ENCODE peak calls at places on chromosomes 12 and 14, in six cellular contexts. D is Caco-2, Z is ovary, V is uterus, T is left ventricle myocardium inferior, W is GM23248. Y is an unnamed sample.

GRCh38 chr12:39912211-39912980 is 193.5 kb downstream of the SLC2A13 start:
- DNase-seq in Z (no peak), V (no peak), T (peak; percentile 32), D (no peak), W (no peak), Y (no peak)

GRCh38 chr12:105033851-105034250 is 47.7 kb downstream of the NOPCHAP1 start:
- DNase-seq in T (no peak), Z (no peak), W (no peak), D (no peak), V (no peak), Y (no peak)

GRCh38 chr12:2535583-2536187 is 259.1 kb upstream of the FKBP4 start:
- DNase-seq in W (peak; percentile 4), Z (no peak), T (no peak), D (no peak), V (no peak), Y (no peak)

GRCh38 chr12:5505751-5506150 is 73.8 kb downstream of the NTF3 start:
- DNase-seq in Z (no peak), T (no peak), D (peak; percentile 20), V (no peak), W (peak; percentile 3), Y (no peak)

GRCh38 chr12:71768900-71769299 is 14.2 kb downstream of the RAB21 start:
- DNase-seq in D (no peak), W (no peak), T (no peak), Z (no peak), V (no peak), Y (no peak)

GRCh38 chr14:54567224-54567633 is 301 bp downstream of the SAMD4A start:
- DNase-seq in W (no peak), Z (no peak), T (peak; percentile 28), V (no peak), D (peak; percentile 51), Y (no peak)

GRCh38 chr12:113120670-113121370 is 14.7 kb downstream of the RASAL1 start:
- DNase-seq in Z (no peak), T (no peak), D (no peak), V (no peak), W (no peak), Y (no peak)

GRCh38 chr12:96585977-96586376 is 96.6 kb downstream of the CFAP54 start:
- DNase-seq in V (no peak), D (no peak), Z (no peak), W (peak; percentile 47), T (no peak), Y (no peak)

GRCh38 chr12:57381693-57382220 is 49.1 kb downstream of the R3HDM2 start:
- DNase-seq in W (no peak), V (no peak), D (no peak), Z (no peak), T (no peak), Y (no peak)

GRCh38 chr12:54299515-54300266 is 1.1 kb downstream of the NFE2 start:
- DNase-seq in D (no peak), W (peak; percentile 76), T (no peak), V (no peak), Z (no peak), Y (no peak)

GRCh38 chr12:124605150-124605549 is 37.7 kb upstream of the NCOR2 start:
- DNase-seq in W (no peak), T (no peak), D (no peak), V (no peak), Z (no peak), Y (no peak)

GRCh38 chr14:35299708-35300107 is 7.5 kb downstream of the PSMA6 start:
- DNase-seq in T (no peak), V (no peak), W (peak; percentile 37), D (no peak), Z (no peak), Y (no peak)

GRCh38 chr12:27901959-27902358 is 70.6 kb downstream of the PTHLH start:
- DNase-seq in V (no peak), W (peak; percentile 63), D (no peak), T (no peak), Z (no peak), Y (no peak)

GRCh38 chr14:63275611-63276010 is 43.1 kb downstream of the GPHB5 start:
- DNase-seq in Z (no peak), T (no peak), W (no peak), V (no peak), D (no peak), Y (no peak)

GRCh38 chr12:1593232-1594044 is 943 bp downstream of the FBXL14 start:
- DNase-seq in V (peak; percentile 44), W (peak; percentile 68), Z (no peak), D (peak; percentile 77), T (peak; percentile 48), Y (no peak)

GRCh38 chr12:122099856-122100255 is 21.3 kb downstream of the MLXIP start:
- DNase-seq in V (no peak), W (no peak), D (no peak), Z (no peak), T (no peak), Y (no peak)

GRCh38 chr14:47269788-47270492 is 405.5 kb downstream of the MDGA2 start:
- DNase-seq in T (no peak), D (no peak), W (peak; percentile 4), Z (no peak), V (no peak), Y (no peak)

GRCh38 chr14:58299665-58300202 is 1.4 kb downstream of the ARID4A start:
- DNase-seq in T (no peak), V (no peak), Z (no peak), D (peak; percentile 39), W (peak; percentile 51), Y (no peak)

GRCh38 chr12:112183141-112183581 is 57.8 kb downstream of the TRAFD1 start:
- DNase-seq in W (peak; percentile 70), T (no peak), D (no peak), Z (no peak), V (no peak), Y (no peak)

GRCh38 chr12:108560321-108560721 is 652 bp downstream of the SART3 start:
- DNase-seq in Z (no peak), T (no peak), W (peak; percentile 75), V (no peak), D (no peak), Y (no peak)

GRCh38 chr12:76272292-76272691 is 75.9 kb downstream of the BBS10 start:
- DNase-seq in V (no peak), T (no peak), Z (no peak), D (no peak), W (no peak), Y (no peak)

GRCh38 chr14:20973501-20973900 is 16.3 kb upstream of the METTL17 start:
- DNase-seq in Z (no peak), W (no peak), T (no peak), V (no peak), D (no peak), Y (no peak)

GRCh38 chr14:100192250-100192671 is 32.8 kb upstream of the DEGS2 start:
- DNase-seq in D (no peak), V (peak; percentile 45), W (no peak), T (peak; percentile 20), Z (peak; percentile 59), Y (no peak)

GRCh38 chr14:100193417-100194357 is 34.2 kb upstream of the DEGS2 start:
- DNase-seq in T (no peak), V (no peak), D (no peak), Z (peak; percentile 37), W (no peak), Y (no peak)

GRCh38 chr14:100191584-100192249 is 32.3 kb upstream of the DEGS2 start:
- DNase-seq in V (no peak), Z (peak; percentile 43), D (no peak), W (no peak), T (peak; percentile 19), Y (no peak)

GRCh38 chr14:100190126-100190525 is 30.7 kb upstream of the DEGS2 start:
- DNase-seq in Z (no peak), V (no peak), D (no peak), W (no peak), T (no peak), Y (no peak)

DNA sequence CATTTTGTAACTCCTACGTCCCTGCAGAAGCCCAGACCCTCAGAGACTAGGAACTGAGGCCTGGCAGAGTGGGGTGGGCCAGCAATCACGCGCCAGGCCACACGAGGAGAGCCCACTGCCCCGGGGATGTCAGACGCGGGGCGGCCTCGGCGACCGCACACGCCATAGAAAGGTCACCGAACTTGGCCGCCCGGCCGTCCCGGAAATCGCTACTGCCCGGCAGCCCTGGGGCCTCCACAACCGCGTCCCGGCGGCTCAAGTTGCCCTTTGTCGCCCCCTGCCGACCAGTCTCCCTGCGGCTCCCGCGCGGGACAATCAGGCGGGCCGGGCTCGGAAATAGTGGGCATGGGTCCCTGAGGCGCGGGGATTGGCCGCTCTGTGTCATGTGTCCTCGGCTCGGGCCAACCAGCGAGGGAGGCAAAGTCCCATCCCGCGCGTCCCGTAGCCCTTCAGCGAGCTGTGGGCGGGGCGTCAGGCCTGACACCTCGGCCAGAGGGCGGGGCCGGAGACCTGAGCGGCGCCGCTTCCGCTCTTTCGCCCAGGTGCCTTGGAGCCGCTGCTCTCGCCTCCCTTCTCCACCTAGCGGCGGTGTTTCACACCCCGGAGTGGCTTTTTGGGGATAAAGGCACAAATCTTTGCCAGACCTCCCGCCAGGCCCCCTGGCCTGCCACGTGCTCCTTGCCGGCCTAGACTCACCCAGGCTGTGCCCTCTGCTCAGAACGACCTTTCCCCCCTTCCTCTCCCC is 33.4 kb upstream of the DEGS2 start:
- DNase-seq in D (peak; percentile 99), Z (peak; percentile 99), W (peak; percentile 99), V (peak; percentile 99), T (peak; percentile 99), Y (peak; percentile 97)
- H3K4me3 ChIP-seq in D (peak overlapping the region; percentile 36), Z (peak overlapping the region; percentile 38), W (peak overlapping the region; percentile 53), V (peak overlapping the region; percentile 39), T (peak overlapping the region; percentile 70), Y (peak overlapping the region; percentile 57)

GRCh38 chr12:101018540-101018939 is 191.5 kb downstream of the SLC5A8 start:
- DNase-seq in T (no peak), V (no peak), W (peak; percentile 91), D (peak; percentile 67), Z (no peak), Y (peak; percentile 59)
- H3K4me3 ChIP-seq in T (no peak overlapping the region), V (no peak overlapping the region), W (no peak overlapping the region), D (no peak overlapping the region), Z (no peak overlapping the region), Y (no peak overlapping the region)

DNA sequence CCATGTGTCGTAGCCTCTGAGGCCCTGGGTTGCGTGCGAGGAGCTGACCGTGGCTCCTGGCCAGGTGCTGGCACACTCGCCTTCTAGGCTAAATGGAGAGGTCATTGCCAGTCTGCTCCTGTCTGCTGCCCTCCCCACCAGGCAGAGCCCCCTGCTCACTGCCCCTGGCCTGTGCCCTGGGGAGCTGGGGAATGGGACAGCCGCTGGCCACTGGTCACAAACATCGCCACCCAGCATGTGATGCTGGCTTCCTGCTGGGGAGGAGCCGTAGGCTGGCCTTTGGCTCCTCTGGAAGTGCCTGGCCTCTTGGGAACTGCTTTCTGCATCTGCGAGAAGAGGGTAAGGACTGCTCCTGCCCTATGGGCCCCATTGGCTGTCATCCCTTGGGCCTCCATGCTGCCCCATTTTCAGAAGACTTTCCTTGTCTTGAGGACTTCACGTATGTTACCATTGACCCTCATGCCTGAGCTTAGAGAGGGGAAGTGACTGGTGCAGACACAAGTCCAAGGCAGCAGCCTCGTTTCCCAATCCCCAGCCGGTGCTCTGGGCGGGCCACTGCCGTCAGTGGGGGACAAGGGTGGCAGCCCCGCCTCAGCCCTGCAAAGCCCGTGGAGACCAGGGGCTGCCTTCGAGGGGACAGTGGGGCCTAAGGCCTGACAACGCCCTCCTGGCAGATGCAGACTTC is 2.0 kb upstream of the TNFAIP2 start:
- DNase-seq in W (peak; percentile 43), Z (no peak), T (peak; percentile 64), V (no peak), D (no peak), Y (no peak)
- H3K4me3 ChIP-seq in W (no peak overlapping the region), Z (no peak overlapping the region), T (peak overlapping the region; percentile 96), V (no peak overlapping the region), D (no peak overlapping the region), Y (no peak overlapping the region)

DNA sequence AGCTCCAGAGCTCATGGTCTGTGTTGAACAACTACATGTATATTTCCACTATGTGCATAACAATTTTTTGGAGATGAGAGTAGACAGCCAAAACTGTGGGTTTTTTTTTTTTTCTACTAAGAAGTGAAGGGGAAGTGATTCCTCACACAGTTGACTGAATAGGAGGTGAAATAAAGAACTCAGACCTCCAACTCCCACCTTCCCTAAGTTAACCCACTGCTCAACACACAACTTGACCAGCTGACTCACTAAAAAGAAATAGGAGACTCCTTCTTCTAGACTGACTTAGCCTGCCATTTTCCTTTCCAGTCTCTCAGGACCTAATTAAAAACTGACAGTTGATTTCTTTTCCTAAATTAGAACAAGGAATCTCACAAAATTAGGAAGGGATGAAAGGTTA is 1.7 kb downstream of the M6PR start:
- DNase-seq in W (peak; percentile 4), V (no peak), Z (no peak), T (no peak), D (no peak), Y (no peak)
- H3K4me3 ChIP-seq in W (peak overlapping the region; percentile 86), V (no peak overlapping the region), Z (no peak overlapping the region), T (peak overlapping the region; percentile 78), D (peak overlapping the region; percentile 69), Y (peak overlapping the region; percentile 93)

Y was measured in HCT116.